ENCODE peak calls at places on chromosomes 7 and 10, in four cellular contexts. O is stomach; X is CD4-positive, CD25-positive, alpha-beta regulatory T cell; T is GF-D8. V is an unnamed sample.

GRCh38 chr7:81791578-81792524 is 22.0 kb upstream of the HGF start:
- DNase-seq in O (no peak), X (no peak), T (no peak), V (no peak)

GRCh38 chr10:132983250-132984007 is 41.1 kb upstream of the CFAP46 start:
- DNase-seq in O (no peak), X (no peak), T (no peak), V (no peak)

GRCh38 chr7:15245801-15246200 is 316.0 kb downstream of the AGMO start:
- DNase-seq in O (no peak), X (no peak), T (no peak), V (no peak)

GRCh38 chr7:132145466-132145865 is 430.8 kb downstream of the PLXNA4 start:
- DNase-seq in O (no peak), X (no peak), T (no peak), V (no peak)

GRCh38 chr7:157516911-157517781 is 180.3 kb downstream of the DNAJB6 start:
- DNase-seq in O (peak), X (no peak), T (no peak), V (no peak)

GRCh38 chr7:45153238-45153637 is 4.4 kb upstream of the RAMP3 start:
- DNase-seq in O (no peak), X (no peak), T (no peak), V (no peak)

GRCh38 chr7:6273380-6273837 is 985 bp upstream of the CYTH3 start:
- DNase-seq in O (no peak), X (no peak), T (no peak), V (no peak)

GRCh38 chr7:44194069-44194468 is 4.8 kb upstream of the GCK start:
- DNase-seq in O (no peak), X (no peak), T (no peak), V (no peak)

GRCh38 chr7:18771834-18772566 is 276.5 kb downstream of the HDAC9 start:
- DNase-seq in O (no peak), X (no peak), T (no peak), V (no peak)

GRCh38 chr10:13654118-13654830 is 67.5 kb downstream of the PRPF18 start:
- DNase-seq in O (no peak), X (no peak), T (no peak), V (no peak)

GRCh38 chr7:76303057-76303828 is 770 bp downstream of the HSPB1 start:
- DNase-seq in O (peak), X (peak), T (peak), V (peak)

GRCh38 chr10:84599254-84599653 is 270.9 kb downstream of the CCSER2 start:
- DNase-seq in O (no peak), X (no peak), T (no peak), V (no peak)

GRCh38 chr10:6053816-6054581 is 8.2 kb downstream of the IL2RA start:
- DNase-seq in O (peak), X (no peak), T (peak), V (no peak)

GRCh38 chr7:55545496-55545895 is 26.8 kb downstream of the VOPP1 start:
- DNase-seq in O (no peak), X (no peak), T (no peak), V (no peak)

GRCh38 chr7:32179567-32179966 is 109.4 kb upstream of the PDE1C start:
- DNase-seq in O (no peak), X (no peak), T (no peak), V (no peak)

GRCh38 chr7:107891619-107892366 is 810 bp downstream of the DLD start:
- DNase-seq in O (no peak), X (no peak), T (peak), V (peak)

GRCh38 chr7:25037325-25037724 is 57.3 kb upstream of the OSBPL3 start:
- DNase-seq in O (no peak), X (no peak), T (no peak), V (no peak)

GRCh38 chr10:20993387-20994170 is 96.5 kb upstream of the NEBL start:
- DNase-seq in O (no peak), X (no peak), T (no peak), V (no peak)

GRCh38 chr10:96835826-96836365 is 3.8 kb downstream of the LCOR start:
- DNase-seq in O (no peak), X (no peak), T (peak), V (no peak)

GRCh38 chr10:132357286-132358058 is 25.5 kb downstream of the LRRC27 start:
- DNase-seq in O (no peak), X (no peak), T (no peak), V (no peak)

GRCh38 chr7:73770860-73771665 is 993 bp upstream of the CLDN3 start:
- DNase-seq in O (no peak), X (no peak), T (no peak), V (no peak)

GRCh38 chr10:112585052-112585451 is 138.0 kb downstream of the VTI1A start:
- DNase-seq in O (peak), X (no peak), T (no peak), V (no peak)

GRCh38 chr10:67242531-67242930 is 316.7 kb downstream of the LRRTM3 start:
- DNase-seq in O (no peak), X (no peak), T (no peak), V (no peak)

GRCh38 chr10:6151087-6151977 is 51.4 kb upstream of the PFKFB3 start:
- DNase-seq in O (peak), X (peak), T (peak), V (peak)

V was measured in germinal center.